ENCODE peak calls at places on chromosomes 7 and 10, in four cellular contexts. One of them, this sample, is unnamed.

GRCh38 chr10:5291501-5292195 is 73.1 kb upstream of the UCN3 start:
- DNase-seq in ACHN: no peak
- DNase-seq in occipital lobe: no peak
- DNase-seq in CD8-positive, alpha-beta T cell: peak
- DNase-seq in this sample: peak

GRCh38 chr10:46225597-46225996 is 61.2 kb upstream of the ANTXRL start:
- DNase-seq in CD8-positive, alpha-beta T cell: no peak
- DNase-seq in occipital lobe: no peak
- DNase-seq in ACHN: no peak
- DNase-seq in this sample: no peak

GRCh38 chr10:60006046-60006445 is 99.7 kb upstream of the CCDC6 start:
- DNase-seq in ACHN: no peak
- DNase-seq in occipital lobe: no peak
- DNase-seq in CD8-positive, alpha-beta T cell: no peak
- DNase-seq in this sample: no peak

GRCh38 chr7:30175171-30175570 is 40.4 kb downstream of the MTURN start:
- DNase-seq in occipital lobe: no peak
- DNase-seq in ACHN: no peak
- DNase-seq in CD8-positive, alpha-beta T cell: no peak
- DNase-seq in this sample: peak

GRCh38 chr10:79442171-79443040 is 3.0 kb downstream of the ZCCHC24 start:
- DNase-seq in occipital lobe: peak
- DNase-seq in ACHN: no peak
- DNase-seq in CD8-positive, alpha-beta T cell: no peak
- DNase-seq in this sample: no peak

GRCh38 chr7:37921340-37921805 is 933 bp downstream of the EPDR1 start:
- DNase-seq in CD8-positive, alpha-beta T cell: peak
- DNase-seq in ACHN: peak
- DNase-seq in occipital lobe: no peak
- DNase-seq in this sample: peak

GRCh38 chr7:30682131-30683083 is at the start of gene CRHR2:
- DNase-seq in occipital lobe: no peak
- DNase-seq in CD8-positive, alpha-beta T cell: peak
- DNase-seq in ACHN: no peak
- DNase-seq in this sample: peak

GRCh38 chr10:112510384-112510783 is 63.4 kb downstream of the VTI1A start:
- DNase-seq in ACHN: no peak
- DNase-seq in CD8-positive, alpha-beta T cell: no peak
- DNase-seq in occipital lobe: no peak
- DNase-seq in this sample: no peak

GRCh38 chr7:97015787-97016391 is 8.7 kb downstream of the DLX5 start:
- DNase-seq in ACHN: no peak
- DNase-seq in occipital lobe: no peak
- DNase-seq in CD8-positive, alpha-beta T cell: no peak
- DNase-seq in this sample: peak

GRCh38 chr7:106045592-106045991 is 66.5 kb downstream of the SYPL1 start:
- DNase-seq in CD8-positive, alpha-beta T cell: no peak
- DNase-seq in ACHN: no peak
- DNase-seq in occipital lobe: no peak
- DNase-seq in this sample: no peak

GRCh38 chr7:29564455-29565185 is 985 bp downstream of the PRR15 start:
- DNase-seq in CD8-positive, alpha-beta T cell: no peak
- DNase-seq in ACHN: peak
- DNase-seq in occipital lobe: peak
- DNase-seq in this sample: peak

GRCh38 chr7:128841961-128842673 is 11.9 kb downstream of the FLNC start:
- DNase-seq in occipital lobe: no peak
- DNase-seq in CD8-positive, alpha-beta T cell: peak
- DNase-seq in ACHN: peak
- DNase-seq in this sample: peak

GRCh38 chr7:32580646-32581045 is 85.4 kb downstream of the AVL9 start:
- DNase-seq in ACHN: no peak
- DNase-seq in CD8-positive, alpha-beta T cell: no peak
- DNase-seq in occipital lobe: no peak
- DNase-seq in this sample: no peak

GRCh38 chr7:35253680-35254495 is at the start of gene TBX20:
- DNase-seq in ACHN: peak
- DNase-seq in occipital lobe: no peak
- DNase-seq in CD8-positive, alpha-beta T cell: no peak
- DNase-seq in this sample: peak

GRCh38 chr10:33899578-33900531 is 565.4 kb upstream of the NRP1 start:
- DNase-seq in ACHN: no peak
- DNase-seq in CD8-positive, alpha-beta T cell: no peak
- DNase-seq in occipital lobe: no peak
- DNase-seq in this sample: no peak

GRCh38 chr7:47379629-47380324 is 202.1 kb downstream of the TNS3 start:
- DNase-seq in occipital lobe: peak
- DNase-seq in ACHN: peak
- DNase-seq in CD8-positive, alpha-beta T cell: no peak
- DNase-seq in this sample: no peak

GRCh38 chr7:40219917-40220316 is 85.1 kb downstream of the SUGCT start:
- DNase-seq in ACHN: peak
- DNase-seq in occipital lobe: no peak
- DNase-seq in CD8-positive, alpha-beta T cell: no peak
- DNase-seq in this sample: no peak

GRCh38 chr7:66321283-66321682 is 116.1 kb downstream of the TPST1 start:
- DNase-seq in CD8-positive, alpha-beta T cell: no peak
- DNase-seq in occipital lobe: no peak
- DNase-seq in ACHN: no peak
- DNase-seq in this sample: no peak

GRCh38 chr10:51937736-51938135 is 238.3 kb upstream of the CSTF2T start:
- DNase-seq in occipital lobe: no peak
- DNase-seq in ACHN: no peak
- DNase-seq in CD8-positive, alpha-beta T cell: no peak
- DNase-seq in this sample: no peak

GRCh38 chr10:51242393-51242792 is 168.1 kb downstream of the PRKG1 start:
- DNase-seq in CD8-positive, alpha-beta T cell: no peak
- DNase-seq in ACHN: no peak
- DNase-seq in occipital lobe: no peak
- DNase-seq in this sample: no peak

GRCh38 chr7:127967276-127967675 is 64.0 kb downstream of the LRRC4 start:
- DNase-seq in CD8-positive, alpha-beta T cell: no peak
- DNase-seq in occipital lobe: no peak
- DNase-seq in ACHN: no peak
- DNase-seq in this sample: no peak

GRCh38 chr10:61023053-61023452 is 79.1 kb upstream of the RHOBTB1 start:
- DNase-seq in occipital lobe: no peak
- DNase-seq in CD8-positive, alpha-beta T cell: no peak
- DNase-seq in ACHN: no peak
- DNase-seq in this sample: no peak

GRCh38 chr7:92837214-92837749 is 909 bp upstream of the CDK6 start:
- DNase-seq in occipital lobe: no peak
- DNase-seq in ACHN: peak
- DNase-seq in CD8-positive, alpha-beta T cell: no peak
- DNase-seq in this sample: peak

GRCh38 chr7:84025332-84025927 is 169.2 kb downstream of the SEMA3A start:
- DNase-seq in CD8-positive, alpha-beta T cell: no peak
- DNase-seq in occipital lobe: no peak
- DNase-seq in ACHN: peak
- DNase-seq in this sample: peak

GRCh38 chr7:47968852-47969774 is 10.3 kb downstream of the HUS1 start:
- DNase-seq in occipital lobe: no peak
- DNase-seq in ACHN: peak
- DNase-seq in CD8-positive, alpha-beta T cell: no peak
- DNase-seq in this sample: peak

GRCh38 chr10:9289811-9290210 is 1235.3 kb downstream of the GATA3 start:
- DNase-seq in ACHN: no peak
- DNase-seq in CD8-positive, alpha-beta T cell: no peak
- DNase-seq in occipital lobe: no peak
- DNase-seq in this sample: no peak

GRCh38 chr10:44989621-44990301 is 11.0 kb upstream of the ZNF22 start:
- DNase-seq in CD8-positive, alpha-beta T cell: peak
- DNase-seq in ACHN: no peak
- DNase-seq in occipital lobe: no peak
- DNase-seq in this sample: no peak

GRCh38 chr7:4830176-4830575 is 31.7 kb downstream of the PAPOLB start:
- DNase-seq in CD8-positive, alpha-beta T cell: peak
- DNase-seq in occipital lobe: no peak
- DNase-seq in ACHN: peak
- DNase-seq in this sample: peak

GRCh38 chr7:88835147-88835728 is 39.7 kb upstream of the TEX47 start:
- DNase-seq in CD8-positive, alpha-beta T cell: no peak
- DNase-seq in occipital lobe: no peak
- DNase-seq in ACHN: peak
- DNase-seq in this sample: peak

GRCh38 chr7:103540986-103541385 is 95.0 kb upstream of the SLC26A5 start:
- DNase-seq in CD8-positive, alpha-beta T cell: no peak
- DNase-seq in ACHN: no peak
- DNase-seq in occipital lobe: peak
- DNase-seq in this sample: no peak

GRCh38 chr10:127612-128432 is 7.4 kb upstream of the ZMYND11 start:
- DNase-seq in CD8-positive, alpha-beta T cell: no peak
- DNase-seq in occipital lobe: no peak
- DNase-seq in ACHN: no peak
- DNase-seq in this sample: no peak

GRCh38 chr10:124263726-124264125 is 155.0 kb downstream of the OAT start:
- DNase-seq in occipital lobe: no peak
- DNase-seq in CD8-positive, alpha-beta T cell: no peak
- DNase-seq in ACHN: no peak
- DNase-seq in this sample: no peak

GRCh38 chr10:5971315-5971832 is 6.0 kb downstream of the IL15RA start:
- DNase-seq in occipital lobe: no peak
- DNase-seq in CD8-positive, alpha-beta T cell: peak
- DNase-seq in ACHN: no peak
- DNase-seq in this sample: no peak

GRCh38 chr10:18683427-18683826 is 24.2 kb downstream of the ARL5B start:
- DNase-seq in ACHN: no peak
- DNase-seq in occipital lobe: no peak
- DNase-seq in CD8-positive, alpha-beta T cell: no peak
- DNase-seq in this sample: no peak

GRCh38 chr7:156932006-156932405 is 17.5 kb upstream of the NOM1 start:
- DNase-seq in occipital lobe: no peak
- DNase-seq in ACHN: no peak
- DNase-seq in CD8-positive, alpha-beta T cell: no peak
- DNase-seq in this sample: peak

GRCh38 chr7:2517678-2518077 is 1.9 kb upstream of the LFNG start:
- DNase-seq in occipital lobe: no peak
- DNase-seq in CD8-positive, alpha-beta T cell: no peak
- DNase-seq in ACHN: peak
- DNase-seq in this sample: no peak

GRCh38 chr10:97774811-97775294 is 3.1 kb upstream of the SFRP5 start:
- DNase-seq in occipital lobe: no peak
- DNase-seq in CD8-positive, alpha-beta T cell: no peak
- DNase-seq in ACHN: no peak
- DNase-seq in this sample: no peak

GRCh38 chr10:128895473-128895872 is 571.6 kb upstream of the MGMT start:
- DNase-seq in occipital lobe: no peak
- DNase-seq in ACHN: no peak
- DNase-seq in CD8-positive, alpha-beta T cell: no peak
- DNase-seq in this sample: no peak

GRCh38 chr10:117541909-117542705 is 439 bp upstream of the EMX2 start:
- DNase-seq in CD8-positive, alpha-beta T cell: no peak
- DNase-seq in ACHN: peak
- DNase-seq in occipital lobe: no peak
- DNase-seq in this sample: peak

GRCh38 chr7:140315498-140316164 is 82.7 kb downstream of the SLC37A3 start:
- DNase-seq in ACHN: no peak
- DNase-seq in occipital lobe: no peak
- DNase-seq in CD8-positive, alpha-beta T cell: no peak
- DNase-seq in this sample: no peak

This sample was measured in A673.